ENCODE peak calls at places on chromosomes 16 and 17, in five cellular contexts. One of them, this sample, is unnamed.

GRCh38 chr16:67459066-67459857 is 21.7 kb downstream of the ATP6V0D1 start:
- DNase-seq in GM12878: no peak
- DNase-seq in K562: no peak
- DNase-seq in IMR-90: no peak
- DNase-seq in HepG2: peak
- DNase-seq in this sample: peak

GRCh38 chr16:49592507-49593422 is 219.2 kb downstream of the C16orf78 start:
- DNase-seq in K562: peak
- DNase-seq in HepG2: peak
- DNase-seq in GM12878: no peak
- DNase-seq in IMR-90: peak
- DNase-seq in this sample: peak

GRCh38 chr17:71631483-71631882 is 489.3 kb upstream of the SOX9 start:
- DNase-seq in K562: no peak
- DNase-seq in GM12878: no peak
- DNase-seq in IMR-90: peak
- DNase-seq in HepG2: no peak
- DNase-seq in this sample: no peak

GRCh38 chr16:49855280-49855821 is 561 bp downstream of the ZNF423 start:
- DNase-seq in IMR-90: peak
- DNase-seq in K562: peak
- DNase-seq in HepG2: no peak
- DNase-seq in GM12878: peak
- DNase-seq in this sample: peak

GRCh38 chr17:78973196-78973595 is 6.5 kb downstream of the LGALS3BP start:
- DNase-seq in GM12878: no peak
- DNase-seq in HepG2: no peak
- DNase-seq in IMR-90: no peak
- DNase-seq in K562: no peak
- DNase-seq in this sample: peak

GRCh38 chr17:82297280-82297803 is 20.1 kb downstream of the CD7 start:
- DNase-seq in HepG2: no peak
- DNase-seq in GM12878: peak
- DNase-seq in K562: peak
- DNase-seq in IMR-90: no peak
- DNase-seq in this sample: peak

GRCh38 chr17:12445331-12445730 is 220.4 kb upstream of the MYOCD start:
- DNase-seq in IMR-90: peak
- DNase-seq in K562: no peak
- DNase-seq in GM12878: no peak
- DNase-seq in HepG2: no peak
- DNase-seq in this sample: no peak

GRCh38 chr16:89094252-89094901 is 725 bp downstream of the ACSF3 start:
- DNase-seq in IMR-90: no peak
- DNase-seq in GM12878: no peak
- DNase-seq in K562: no peak
- DNase-seq in HepG2: peak
- DNase-seq in this sample: peak

GRCh38 chr17:550776-551175 is 163.9 kb downstream of the VPS53 start:
- DNase-seq in GM12878: no peak
- DNase-seq in IMR-90: peak
- DNase-seq in HepG2: no peak
- DNase-seq in K562: no peak
- DNase-seq in this sample: no peak

GRCh38 chr17:75390982-75391381 is 14.5 kb downstream of the GRB2 start:
- DNase-seq in GM12878: no peak
- DNase-seq in HepG2: no peak
- DNase-seq in IMR-90: peak
- DNase-seq in K562: no peak
- DNase-seq in this sample: no peak

GRCh38 chr17:29063992-29064391 is 21.1 kb downstream of the PIPOX start:
- DNase-seq in GM12878: no peak
- DNase-seq in IMR-90: no peak
- DNase-seq in HepG2: no peak
- DNase-seq in K562: no peak
- DNase-seq in this sample: no peak

GRCh38 chr17:51486885-51487520 is 226.7 kb downstream of the UTP18 start:
- DNase-seq in HepG2: no peak
- DNase-seq in GM12878: no peak
- DNase-seq in K562: no peak
- DNase-seq in IMR-90: no peak
- DNase-seq in this sample: peak
- TF ChIP-seq MXI1 in HepG2: no peak
- TF ChIP-seq MXI1 in GM12878: no peak
- TF ChIP-seq MXI1 in K562: no peak
- TF ChIP-seq MXI1 in IMR-90: no peak
- TF ChIP-seq MXI1 in this sample: peak

GRCh38 chr17:66585472-66585871 is 249.4 kb upstream of the CACNG5 start:
- DNase-seq in HepG2: no peak
- DNase-seq in GM12878: no peak
- DNase-seq in K562: no peak
- DNase-seq in IMR-90: no peak
- DNase-seq in this sample: no peak

GRCh38 chr17:66580601-66581385 is 254.1 kb upstream of the CACNG5 start:
- DNase-seq in K562: peak
- DNase-seq in IMR-90: peak
- DNase-seq in GM12878: no peak
- DNase-seq in HepG2: no peak
- DNase-seq in this sample: peak

GRCh38 chr17:66583112-66583748 is 251.7 kb upstream of the CACNG5 start:
- DNase-seq in HepG2: no peak
- DNase-seq in IMR-90: no peak
- DNase-seq in GM12878: no peak
- DNase-seq in K562: no peak
- DNase-seq in this sample: no peak

GRCh38 chr17:66582373-66583111 is 252.4 kb upstream of the CACNG5 start:
- DNase-seq in GM12878: no peak
- DNase-seq in HepG2: peak
- DNase-seq in IMR-90: no peak
- DNase-seq in K562: no peak
- DNase-seq in this sample: no peak

GRCh38 chr17:66584927-66585326 is 250.0 kb upstream of the CACNG5 start:
- DNase-seq in HepG2: no peak
- DNase-seq in K562: peak
- DNase-seq in GM12878: no peak
- DNase-seq in IMR-90: no peak
- DNase-seq in this sample: no peak
- TF ChIP-seq MXI1 in HepG2: no peak
- TF ChIP-seq MXI1 in K562: no peak
- TF ChIP-seq MXI1 in GM12878: no peak
- TF ChIP-seq MXI1 in IMR-90: no peak
- TF ChIP-seq MXI1 in this sample: no peak

GRCh38 chr17:32551186-32551955 is 64.6 kb downstream of the CDK5R1 start:
- DNase-seq in K562: no peak
- DNase-seq in HepG2: no peak
- DNase-seq in GM12878: peak
- DNase-seq in IMR-90: peak
- DNase-seq in this sample: no peak
- TF ChIP-seq MXI1 in K562: no peak
- TF ChIP-seq MXI1 in HepG2: no peak
- TF ChIP-seq MXI1 in GM12878: no peak
- TF ChIP-seq MXI1 in IMR-90: no peak
- TF ChIP-seq MXI1 in this sample: no peak

GRCh38 chr17:15457723-15458094 is 9.7 kb downstream of the CDRT4 start:
- DNase-seq in HepG2: no peak
- DNase-seq in K562: no peak
- DNase-seq in GM12878: no peak
- DNase-seq in IMR-90: no peak
- DNase-seq in this sample: no peak

GRCh38 chr17:15453782-15454181 is 13.6 kb downstream of the CDRT4 start:
- DNase-seq in GM12878: no peak
- DNase-seq in HepG2: no peak
- DNase-seq in K562: no peak
- DNase-seq in IMR-90: no peak
- DNase-seq in this sample: no peak

GRCh38 chr17:15454328-15454727 is 13.1 kb downstream of the CDRT4 start:
- DNase-seq in HepG2: no peak
- DNase-seq in IMR-90: no peak
- DNase-seq in GM12878: no peak
- DNase-seq in K562: no peak
- DNase-seq in this sample: no peak

GRCh38 chr17:15456486-15456885 is 10.9 kb downstream of the CDRT4 start:
- DNase-seq in IMR-90: no peak
- DNase-seq in K562: no peak
- DNase-seq in HepG2: no peak
- DNase-seq in GM12878: no peak
- DNase-seq in this sample: no peak

GRCh38 chr17:15456972-15457722 is 10.3 kb downstream of the CDRT4 start:
- DNase-seq in IMR-90: peak
- DNase-seq in GM12878: no peak
- DNase-seq in HepG2: peak
- DNase-seq in K562: no peak
- DNase-seq in this sample: peak
- TF ChIP-seq MXI1 in IMR-90: peak
- TF ChIP-seq MXI1 in GM12878: no peak
- TF ChIP-seq MXI1 in HepG2: no peak
- TF ChIP-seq MXI1 in K562: no peak
- TF ChIP-seq MXI1 in this sample: no peak

GRCh38 chr16:48556913-48557351 is 53.0 kb downstream of the N4BP1 start:
- DNase-seq in IMR-90: peak
- DNase-seq in HepG2: no peak
- DNase-seq in K562: no peak
- DNase-seq in GM12878: peak
- DNase-seq in this sample: no peak
- TF ChIP-seq MXI1 in IMR-90: no peak
- TF ChIP-seq MXI1 in HepG2: no peak
- TF ChIP-seq MXI1 in K562: no peak
- TF ChIP-seq MXI1 in GM12878: no peak
- TF ChIP-seq MXI1 in this sample: no peak

GRCh38 chr17:47785538-47786123 is 36.0 kb downstream of the OSBPL7 start:
- DNase-seq in K562: peak
- DNase-seq in GM12878: no peak
- DNase-seq in IMR-90: peak
- DNase-seq in HepG2: peak
- DNase-seq in this sample: no peak
- TF ChIP-seq MXI1 in K562: no peak
- TF ChIP-seq MXI1 in GM12878: no peak
- TF ChIP-seq MXI1 in IMR-90: no peak
- TF ChIP-seq MXI1 in HepG2: no peak
- TF ChIP-seq MXI1 in this sample: no peak

GRCh38 chr17:73872816-73873215 is 228.6 kb upstream of the SDK2 start:
- DNase-seq in HepG2: no peak
- DNase-seq in IMR-90: no peak
- DNase-seq in K562: no peak
- DNase-seq in GM12878: no peak
- DNase-seq in this sample: no peak
- TF ChIP-seq MXI1 in HepG2: no peak
- TF ChIP-seq MXI1 in IMR-90: no peak
- TF ChIP-seq MXI1 in K562: no peak
- TF ChIP-seq MXI1 in GM12878: no peak
- TF ChIP-seq MXI1 in this sample: no peak

This sample was measured in SK-N-SH.